ENCODE peak calls at places on chromosomes 3 and 15, in six cellular contexts. S, Z, X, V, R and T are unnamed samples.

GRCh38 chr3:42157915-42158538 is 66.9 kb downstream of the TRAK1 start:
- DNase-seq in S (no peak), Z (no peak), X (no peak), V (no peak), R (no peak), T (no peak)

GRCh38 chr3:48433472-48434118 is 3.7 kb upstream of the PLXNB1 start:
- DNase-seq in S (no peak), Z (peak; percentile 29), X (no peak), V (peak; percentile 80), R (peak; percentile 32), T (peak; percentile 84)

GRCh38 chr15:56371495-56372147 is 6.4 kb downstream of the TEX9 start:
- DNase-seq in S (no peak), Z (no peak), X (no peak), V (no peak), R (no peak), T (no peak)

GRCh38 chr3:4834403-4834866 is 144.8 kb upstream of the BHLHE40 start:
- DNase-seq in S (no peak), Z (no peak), X (no peak), V (no peak), R (peak; percentile 45), T (no peak)

GRCh38 chr3:153595186-153595815 is 433.3 kb downstream of the RAP2B start:
- DNase-seq in S (peak; percentile 33), Z (no peak), X (no peak), V (no peak), R (no peak), T (no peak)

GRCh38 chr3:87398226-87398774 is 121.9 kb upstream of the POU1F1 start:
- DNase-seq in S (no peak), Z (no peak), X (no peak), V (no peak), R (no peak), T (no peak)

GRCh38 chr3:51673181-51673801 is 2.2 kb downstream of the TEX264 start:
- DNase-seq in S (no peak), Z (no peak), X (no peak), V (peak; percentile 43), R (peak; percentile 19), T (peak; percentile 40)

GRCh38 chr3:172266103-172266502 is 182.2 kb downstream of the GHSR start:
- DNase-seq in S (no peak), Z (no peak), X (no peak), V (no peak), R (no peak), T (no peak)

GRCh38 chr15:101535170-101535902 is 45.8 kb upstream of the PCSK6 start:
- DNase-seq in S (no peak), Z (no peak), X (no peak), V (peak; percentile 33), R (no peak), T (no peak)

GRCh38 chr15:77790481-77790880 is 157.8 kb upstream of the LINGO1 start:
- DNase-seq in S (no peak), Z (no peak), X (no peak), V (no peak), R (no peak), T (no peak)

GRCh38 chr15:40743921-40744809 is 10.9 kb downstream of the RMDN3 start:
- DNase-seq in S (peak; percentile 56), Z (no peak), X (no peak), V (peak; percentile 49), R (no peak), T (peak; percentile 46)

GRCh38 chr3:128323206-128324081 is 143.2 kb downstream of the DNAJB8 start:
- DNase-seq in S (no peak), Z (no peak), X (no peak), V (peak; percentile 46), R (peak; percentile 69), T (no peak)

GRCh38 chr15:85379403-85380131 is 836 bp upstream of the AKAP13 start:
- DNase-seq in S (peak; percentile 27), Z (no peak), X (no peak), V (no peak), R (no peak), T (no peak)

GRCh38 chr15:100947760-100948429 is 28.7 kb downstream of the LRRK1 start:
- DNase-seq in S (no peak), Z (no peak), X (no peak), V (no peak), R (no peak), T (no peak)

GRCh38 chr15:98843844-98844243 is 163.7 kb downstream of the PGPEP1L start:
- DNase-seq in S (peak; percentile 69), Z (no peak), X (no peak), V (no peak), R (no peak), T (no peak)

GRCh38 chr3:111619833-111620232 is 24.7 kb upstream of the ZBED2 start:
- DNase-seq in S (peak; percentile 16), Z (no peak), X (no peak), V (no peak), R (no peak), T (no peak)

GRCh38 chr3:194711913-194712312 is 26.2 kb downstream of the FAM43A start:
- DNase-seq in S (peak; percentile 67), Z (no peak), X (no peak), V (no peak), R (no peak), T (no peak)

GRCh38 chr15:40470423-40471104 is at the start of gene CHST14:
- DNase-seq in S (peak; percentile 37), Z (peak; percentile 73), X (peak; percentile 34), V (peak; percentile 75), R (peak; percentile 55), T (no peak)

GRCh38 chr3:86653801-86654200 is 337.1 kb downstream of the VGLL3 start:
- DNase-seq in S (no peak), Z (no peak), X (no peak), V (no peak), R (no peak), T (no peak)

GRCh38 chr3:133931084-133931483 is 35.4 kb upstream of the RAB6B start:
- DNase-seq in S (no peak), Z (no peak), X (no peak), V (no peak), R (no peak), T (no peak)

GRCh38 chr3:141274411-141275031 is 42.9 kb downstream of the PXYLP1 start:
- DNase-seq in S (no peak), Z (no peak), X (no peak), V (no peak), R (no peak), T (no peak)

GRCh38 chr3:141275032-141275422 is 43.4 kb downstream of the PXYLP1 start:
- DNase-seq in S (no peak), Z (no peak), X (no peak), V (no peak), R (no peak), T (no peak)

GRCh38 chr3:141275511-141275910 is 43.9 kb downstream of the PXYLP1 start:
- DNase-seq in S (no peak), Z (no peak), X (no peak), V (no peak), R (no peak), T (no peak)

GRCh38 chr3:141272906-141273662 is 41.5 kb downstream of the PXYLP1 start:
- DNase-seq in S (no peak), Z (no peak), X (no peak), V (no peak), R (no peak), T (no peak)

DNA sequence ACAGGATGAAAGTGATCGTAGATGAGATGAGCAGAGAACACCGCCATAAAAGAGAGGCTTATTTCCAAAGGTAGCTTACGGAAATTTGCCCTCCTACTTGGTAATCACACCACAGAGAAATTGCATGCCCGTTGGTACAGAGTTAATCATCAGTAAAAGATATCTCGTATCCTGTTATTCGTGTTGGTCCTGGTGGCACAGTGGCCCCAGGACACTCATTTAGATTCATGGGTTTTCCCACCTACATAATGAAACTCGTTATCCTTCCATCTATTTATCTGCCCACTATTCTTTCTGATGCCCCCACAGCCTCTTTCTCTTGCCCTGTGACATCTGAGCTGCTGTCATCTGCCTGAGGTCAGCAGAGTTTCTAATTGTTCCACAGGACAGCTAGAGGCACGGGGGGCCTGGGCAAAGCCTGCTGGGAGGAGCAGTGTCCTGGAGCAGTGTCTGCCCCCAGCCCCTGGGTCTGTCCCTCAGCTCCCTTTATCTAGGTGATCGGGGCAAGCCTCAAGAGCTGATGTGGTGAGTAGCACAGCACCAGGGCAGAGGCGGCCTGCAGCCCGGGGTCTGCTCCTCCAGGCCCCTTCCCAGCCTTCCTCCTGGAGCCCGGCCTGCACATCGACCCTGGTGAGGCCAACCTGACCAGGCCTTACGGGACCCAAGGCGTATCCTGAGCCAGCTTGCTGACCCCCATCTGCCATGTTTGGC is 42.2 kb downstream of the PXYLP1 start:
- DNase-seq in S (no peak), Z (no peak), X (no peak), V (no peak), R (no peak), T (no peak)
- H3K27ac ChIP-seq in S (no peak overlapping the region), Z (no peak overlapping the region), X (no peak overlapping the region), V (no peak overlapping the region), R (no peak overlapping the region), T (no peak overlapping the region)

GRCh38 chr3:16177962-16178627 is 3.6 kb downstream of the GALNT15 start:
- DNase-seq in S (peak; percentile 83), Z (peak; percentile 91), X (peak; percentile 75), V (peak; percentile 91), R (peak; percentile 79), T (peak; percentile 85)
- H3K4me3 ChIP-seq in S (no peak overlapping the region), Z (peak overlapping the region; percentile 38), X (peak overlapping the region; percentile 59), V (peak overlapping the region; percentile 23), R (peak overlapping the region; percentile 33), T (peak overlapping the region; percentile 53)

DNA sequence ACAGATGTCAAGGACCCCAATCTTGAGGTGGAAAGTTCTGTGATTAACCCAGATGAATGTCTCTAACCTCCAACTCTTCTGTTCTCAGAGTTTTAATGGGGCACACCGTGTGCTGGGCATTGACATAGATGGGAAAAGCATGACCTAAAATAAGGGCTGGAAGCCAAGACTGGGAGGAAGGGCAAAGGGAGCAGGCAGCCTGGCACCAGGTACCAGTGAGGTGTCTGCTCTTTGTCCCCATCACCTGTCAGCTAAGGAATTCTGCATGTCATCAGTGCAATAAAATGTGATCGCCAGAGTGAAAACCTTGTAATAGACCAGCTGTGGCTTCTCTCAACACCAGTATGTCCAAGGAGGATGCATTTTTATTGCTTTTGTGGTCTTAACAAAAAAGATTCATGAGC is 143.5 kb upstream of the TPM1 start:
- DNase-seq in S (peak; percentile 58), Z (no peak), X (no peak), V (peak; percentile 93), R (no peak), T (no peak)
- TF ChIP-seq EP300 in S (no peak), Z (no peak), X (no peak), V (peak; percentile 100), R (peak; percentile 99), T (peak; percentile 98)

DNA sequence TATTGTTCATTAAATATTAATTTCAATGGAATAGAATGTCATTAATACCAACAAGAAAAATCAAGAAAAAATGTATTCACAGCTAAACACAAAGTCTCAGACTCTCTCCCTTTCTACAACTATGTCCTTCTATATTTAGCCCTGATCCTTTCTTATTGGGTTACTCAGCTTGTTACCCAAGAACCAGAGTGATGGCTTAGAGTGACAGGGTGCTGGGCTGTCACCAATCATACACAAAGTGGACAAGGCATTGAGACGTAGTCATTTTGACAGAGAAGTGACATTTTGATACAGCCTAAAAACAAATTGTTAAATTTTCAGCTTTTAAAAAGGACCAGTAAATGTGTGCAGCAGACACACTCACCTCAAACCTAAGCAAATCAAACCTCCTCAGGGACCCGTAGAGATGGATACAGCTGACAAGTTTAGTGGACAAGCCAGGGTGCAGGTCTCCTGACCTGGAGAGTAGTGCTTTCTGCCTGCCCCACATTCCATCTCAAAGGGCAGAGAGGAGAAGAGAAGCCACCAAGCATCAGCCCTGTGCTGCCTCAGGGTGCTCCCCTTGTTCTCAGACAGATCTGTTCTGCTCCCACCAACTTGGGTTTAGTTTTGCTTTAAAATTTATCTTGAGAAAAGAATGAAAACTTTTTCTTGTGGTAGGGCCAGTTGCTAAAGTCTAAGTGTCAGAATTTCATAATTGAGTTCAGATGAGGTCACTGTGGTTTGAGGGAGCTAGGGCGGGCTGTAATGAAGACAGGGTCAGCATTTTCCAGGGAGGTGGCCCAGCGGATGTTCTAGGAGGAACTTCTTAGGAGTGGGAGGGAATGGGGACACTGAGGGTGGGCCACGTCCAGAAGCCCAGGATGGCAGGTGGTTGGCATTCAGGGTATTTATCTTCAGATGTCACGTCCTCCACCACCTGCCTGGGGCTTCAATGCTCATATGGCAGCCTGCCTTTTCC is 136.5 kb upstream of the TBL1XR1 start:
- DNase-seq in S (no peak), Z (no peak), X (peak; percentile 18), V (no peak), R (no peak), T (no peak)
- H3K27ac ChIP-seq in S (no peak overlapping the region), Z (no peak overlapping the region), X (no peak overlapping the region), V (peak overlapping the region; percentile 9), R (no peak overlapping the region), T (peak overlapping the region; percentile 45)